ENCODE peak calls at places on chromosomes 3 and 15, in five cellular contexts. Y is germinal center, X is small intestine, M is GM20000, A is iPS DF 19.7. G is an unnamed sample.

GRCh38 chr3:64030741-64031140 is 7.4 kb upstream of the PSMD6 start:
- DNase-seq in Y (peak), X (peak), M (peak), A (peak), G (peak)

GRCh38 chr15:83210619-83211018 is 3.0 kb upstream of the HDGFL3 start:
- DNase-seq in X (no peak), M (no peak), A (no peak), Y (no peak), G (no peak)

GRCh38 chr3:191768421-191768820 is 307.5 kb downstream of the PYDC2 start:
- DNase-seq in Y (no peak), M (no peak), X (no peak), A (no peak), G (no peak)

GRCh38 chr3:94293793-94294195 is 230.9 kb downstream of the NSUN3 start:
- DNase-seq in X (no peak), A (no peak), M (no peak), Y (no peak), G (no peak)

GRCh38 chr3:151890721-151891141 is 17.3 kb downstream of the SUCNR1 start:
- DNase-seq in X (no peak), A (no peak), M (no peak), Y (no peak), G (no peak)

GRCh38 chr15:42576040-42576594 is 711 bp downstream of the STARD9 start:
- DNase-seq in M (peak), Y (no peak), X (no peak), A (no peak), G (no peak)

GRCh38 chr3:107345968-107346367 is 31.3 kb upstream of the CCDC54 start:
- DNase-seq in Y (no peak), M (no peak), A (no peak), X (no peak), G (no peak)

GRCh38 chr15:38941399-38941953 is 376.9 kb upstream of the RASGRP1 start:
- DNase-seq in X (peak), M (no peak), Y (no peak), A (no peak), G (no peak)

GRCh38 chr3:186277268-186277909 is 84.6 kb downstream of the DGKG start:
- DNase-seq in A (no peak), Y (no peak), X (peak), M (no peak), G (no peak)

GRCh38 chr3:69207036-69207435 is 84.6 kb upstream of the LMOD3 start:
- DNase-seq in X (no peak), Y (no peak), A (no peak), M (no peak), G (no peak)

GRCh38 chr3:55405436-55405835 is 81.7 kb downstream of the WNT5A start:
- DNase-seq in M (no peak), X (no peak), Y (no peak), A (peak), G (no peak)

GRCh38 chr3:183768114-183768513 is 57.3 kb downstream of the MAP6D1 start:
- DNase-seq in X (no peak), M (no peak), A (no peak), Y (no peak), G (no peak)

GRCh38 chr15:31869640-31870335 is 160.5 kb upstream of the CHRNA7 start:
- DNase-seq in X (peak), M (no peak), Y (no peak), A (no peak), G (no peak)

GRCh38 chr3:158961497-158961896 is 159.6 kb downstream of the MFSD1 start:
- DNase-seq in Y (no peak), A (peak), M (no peak), X (no peak), G (no peak)

GRCh38 chr15:26017665-26018064 is 154.5 kb upstream of the ATP10A start:
- DNase-seq in X (no peak), M (no peak), Y (no peak), A (no peak), G (no peak)

GRCh38 chr3:62329970-62330369 is 43.4 kb downstream of the FEZF2 start:
- DNase-seq in X (no peak), A (no peak), Y (no peak), M (no peak), G (no peak)

GRCh38 chr3:170323371-170323770 is 34.1 kb upstream of the SKIL start:
- DNase-seq in Y (no peak), A (no peak), X (no peak), M (no peak), G (no peak)

GRCh38 chr15:56765252-56765651 is 31.9 kb upstream of the ZNF280D start:
- DNase-seq in A (no peak), X (no peak), M (no peak), Y (no peak), G (no peak)

GRCh38 chr15:95326689-95327525 is 1003.6 kb upstream of the NR2F2 start:
- DNase-seq in M (no peak), Y (no peak), X (no peak), A (no peak), G (no peak)

GRCh38 chr3:99651561-99651960 is 13.2 kb downstream of the COL8A1 start:
- DNase-seq in Y (no peak), M (no peak), X (no peak), A (no peak), G (no peak)

GRCh38 chr15:68360716-68361115 is 71.2 kb downstream of the ITGA11 start:
- DNase-seq in A (no peak), M (no peak), Y (no peak), X (no peak), G (no peak)

GRCh38 chr3:127667119-127667681 is 5.6 kb upstream of the ABTB1 start:
- DNase-seq in M (no peak), X (no peak), Y (no peak), A (no peak), G (no peak)

GRCh38 chr3:158508481-158508880 is 62.5 kb upstream of the MLF1 start:
- DNase-seq in X (no peak), A (no peak), M (no peak), Y (no peak), G (no peak)

GRCh38 chr3:110066201-110066600 is 728.9 kb upstream of the DPPA4 start:
- DNase-seq in X (no peak), A (no peak), M (no peak), Y (no peak), G (no peak)

GRCh38 chr15:67048281-67049279 is 16.8 kb upstream of the SMAD3 start:
- DNase-seq in X (peak), M (no peak), Y (no peak), A (no peak), G (peak)

G was measured in RWPE2.